ENCODE peak calls at places on chromosomes 16 and 17, in ten cellular contexts. Q is adrenal gland; G is fibroblast of lung; S is effector memory CD4-positive, alpha-beta T cell; X is IMR-90; U is HepG2; H is CD8-positive, alpha-beta T cell; A is right lobe of liver; Z is heart right ventricle; T is Karpas-422. Y is an unnamed sample.

GRCh38 chr16:81123092-81123852 is 27.1 kb upstream of the GCSH start:
- DNase-seq in A (peak), Q (no peak), Z (no peak), S (no peak), T (no peak), G (no peak), H (no peak), X (no peak), U (peak), Y (no peak)

GRCh38 chr16:69830534-69831211 is 68.5 kb downstream of the WWP2 start:
- DNase-seq in S (no peak), X (peak), Z (no peak), H (no peak), G (no peak), Q (no peak), T (no peak), A (no peak), U (peak), Y (no peak)

GRCh38 chr17:78974635-78975591 is 4.8 kb downstream of the LGALS3BP start:
- DNase-seq in T (peak), Z (peak), G (peak), U (no peak), X (peak), Q (peak), A (peak), S (no peak), H (no peak), Y (no peak)

GRCh38 chr17:79850571-79851460 is 11.6 kb upstream of the CBX4 start:
- DNase-seq in X (peak), G (peak), A (no peak), T (no peak), S (no peak), H (no peak), Q (no peak), U (no peak), Z (no peak), Y (no peak)

GRCh38 chr16:8571061-8571596 is 19.2 kb downstream of the TMEM114 start:
- DNase-seq in S (no peak), X (peak), H (no peak), U (peak), T (no peak), Q (no peak), G (peak), A (no peak), Z (no peak), Y (no peak)

GRCh38 chr16:56294599-56294998 is 103.3 kb downstream of the GNAO1 start:
- DNase-seq in H (no peak), S (no peak), X (peak), Q (no peak), Z (no peak), U (no peak), G (peak), A (no peak), T (no peak), Y (no peak)

GRCh38 chr16:4701791-4702465 is 8.6 kb downstream of the NUDT16L1 start:
- DNase-seq in X (no peak), A (peak), U (no peak), Z (no peak), G (no peak), Q (no peak), T (no peak), H (no peak), S (no peak), Y (no peak)

GRCh38 chr16:88874938-88875599 is 8.6 kb upstream of the PABPN1L start:
- DNase-seq in A (no peak), Q (no peak), H (no peak), Z (no peak), G (no peak), U (no peak), T (no peak), X (no peak), S (no peak), Y (no peak)

GRCh38 chr16:86635926-86636325 is 57.6 kb downstream of the FOXL1 start:
- DNase-seq in X (no peak), A (no peak), Q (no peak), Z (no peak), H (no peak), G (no peak), T (no peak), S (no peak), U (no peak), Y (no peak)

GRCh38 chr17:28384281-28385036 is 13.0 kb downstream of the SARM1 start:
- DNase-seq in U (no peak), X (no peak), Q (peak), Z (peak), G (no peak), T (no peak), H (peak), S (peak), A (peak), Y (no peak)

GRCh38 chr17:40803617-40804082 is 3.9 kb upstream of the KRT28 start:
- DNase-seq in A (peak), Z (peak), U (peak), H (peak), S (peak), T (peak), Q (peak), G (peak), X (peak), Y (peak)

GRCh38 chr16:4376126-4376819 is 4.6 kb downstream of the VASN start:
- DNase-seq in X (peak), H (no peak), U (no peak), G (peak), Z (peak), A (peak), Q (peak), T (no peak), S (no peak), Y (no peak)

GRCh38 chr16:19969284-19969683 is 84.6 kb upstream of the GPRC5B start:
- DNase-seq in S (no peak), H (no peak), Q (no peak), U (no peak), A (no peak), X (no peak), G (no peak), Z (no peak), T (no peak), Y (no peak)

DNA sequence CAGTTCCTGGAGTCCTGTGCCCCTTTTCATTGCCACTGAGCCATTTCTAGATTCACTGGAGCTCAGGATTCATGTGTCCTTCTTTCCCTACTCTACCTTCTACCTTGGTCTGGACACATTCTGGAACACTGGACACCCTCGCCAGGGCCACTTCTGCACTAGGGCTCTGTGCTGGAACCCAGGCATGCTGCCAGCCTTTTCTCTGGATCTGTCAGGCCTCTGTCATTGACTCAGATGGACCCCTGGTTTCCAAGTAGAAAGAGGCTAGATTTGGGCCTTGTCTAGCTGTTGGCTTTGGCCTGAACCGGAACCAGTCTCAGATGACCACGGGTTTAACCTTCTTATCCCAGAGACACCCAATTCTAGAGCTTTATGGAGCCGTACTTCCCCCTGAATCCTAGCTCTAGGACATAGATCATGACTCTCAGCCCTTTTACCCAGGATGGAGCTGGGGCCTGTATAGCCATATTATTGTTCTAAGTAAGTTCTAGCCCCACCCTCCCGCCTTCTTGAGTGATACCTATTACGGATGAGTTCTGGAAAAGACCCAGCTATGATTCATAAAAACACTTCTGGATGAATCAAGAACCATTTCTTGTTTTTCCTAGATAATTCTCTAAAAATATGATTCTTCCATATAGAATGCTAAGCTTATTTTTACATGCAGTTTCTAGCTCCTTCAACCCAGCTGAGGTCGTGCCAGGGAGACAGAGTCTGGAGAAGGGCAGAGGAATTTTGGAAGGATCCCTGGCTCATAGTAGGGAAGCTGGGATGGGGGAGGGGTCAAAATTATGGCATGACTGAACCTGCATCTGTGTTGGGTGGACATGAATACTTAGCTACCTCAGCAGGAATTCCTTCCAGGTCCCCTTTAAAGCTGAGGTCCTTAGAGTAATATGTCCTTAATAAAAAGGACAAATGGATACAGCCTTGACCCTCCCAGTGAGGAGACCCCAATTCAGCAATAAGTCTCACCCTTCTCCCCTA is 1.1 kb upstream of the CHRNB1 start:
- DNase-seq in Q (no peak), X (peak), H (no peak), T (no peak), A (no peak), S (no peak), G (peak), Z (no peak), U (no peak), Y (no peak)
- H3K4me3 ChIP-seq in Q (no peak), X (no peak), H (no peak), T (no peak), A (no peak), S (no peak), G (no peak), Z (no peak), U (no peak), Y (no peak)

DNA sequence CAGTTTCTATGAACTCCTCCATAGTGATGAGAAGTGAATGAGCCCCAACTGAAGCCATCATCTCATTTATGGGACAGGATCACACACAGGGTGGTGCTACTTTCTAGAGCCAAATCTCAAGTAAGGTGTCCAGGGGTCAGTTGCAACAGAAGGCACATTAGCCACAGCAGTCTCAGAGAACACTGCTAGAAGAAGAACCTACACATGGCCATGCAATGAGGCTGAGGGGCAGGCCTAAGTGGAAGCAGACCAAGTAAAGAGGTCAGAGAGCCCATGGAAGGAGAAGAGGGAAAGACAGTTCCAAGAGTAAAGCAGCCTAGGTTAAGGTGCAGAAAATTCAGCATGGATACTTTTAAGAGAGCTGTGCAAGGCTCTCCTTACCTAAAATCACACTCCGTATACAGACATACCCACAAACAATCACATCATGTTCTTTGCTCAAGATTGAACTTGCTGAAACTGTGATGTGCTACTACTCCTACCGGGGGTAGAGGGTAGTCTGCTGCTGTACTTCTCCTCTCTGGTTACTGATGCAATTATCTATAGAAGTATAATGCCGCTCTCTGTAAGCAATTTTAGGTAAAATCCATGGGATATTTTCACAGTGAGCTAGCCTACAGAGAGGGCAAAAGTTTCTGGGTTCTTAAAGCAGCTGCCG is 1.7 kb downstream of the ABCA8 start:
- DNase-seq in U (no peak), X (no peak), G (no peak), A (no peak), Q (no peak), Z (no peak), H (no peak), S (no peak), T (no peak), Y (no peak)
- H3K4me3 ChIP-seq in U (no peak), X (no peak), G (peak), A (peak), Q (peak), Z (peak), H (no peak), S (no peak), T (no peak), Y (no peak)

DNA sequence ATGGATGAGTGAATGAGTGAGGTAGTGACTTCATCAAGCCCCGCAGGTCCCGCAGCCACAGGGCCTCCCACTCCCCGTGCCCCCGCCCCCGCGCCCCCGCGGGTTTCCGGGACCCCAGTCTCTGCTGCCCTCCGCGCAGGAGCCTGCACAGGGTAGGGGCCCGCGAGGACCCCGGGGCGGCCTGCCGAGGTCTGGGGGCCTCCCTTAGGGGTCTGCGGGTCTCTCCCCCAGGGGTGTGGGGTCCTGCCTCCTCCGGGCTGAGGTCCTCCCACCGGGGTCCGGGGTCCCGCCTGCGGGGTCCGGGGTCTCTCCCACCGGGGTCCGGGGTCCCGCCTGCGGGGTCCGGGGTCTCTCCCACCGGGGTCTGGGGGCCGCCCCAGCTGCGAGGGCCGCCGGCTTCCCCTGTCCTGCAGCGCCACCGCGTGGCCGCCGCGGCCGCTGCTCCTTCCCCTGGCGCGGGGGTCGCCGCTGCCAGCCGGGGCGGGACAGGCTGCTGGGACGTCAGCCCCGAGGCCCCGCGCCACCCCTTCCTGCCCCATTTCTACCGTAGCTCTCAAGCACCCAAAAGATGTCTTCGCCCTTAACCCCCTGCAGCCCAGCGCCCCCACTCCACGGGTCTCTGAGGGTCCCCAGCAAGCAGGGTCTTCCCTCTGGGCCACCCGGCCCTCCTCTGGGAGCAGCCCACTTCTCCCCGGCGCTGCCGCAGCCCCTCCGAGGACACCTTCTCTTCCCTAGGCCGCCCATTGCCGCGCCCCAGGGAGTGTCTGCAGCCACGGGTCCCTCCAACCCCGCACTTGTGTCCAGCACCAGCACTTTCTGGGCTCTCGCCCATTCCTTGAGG is 10.4 kb upstream of the CHMP6 start:
- DNase-seq in U (no peak), H (peak), Q (no peak), A (no peak), G (no peak), S (no peak), T (peak), Z (peak), X (no peak), Y (no peak)
- H3K4me3 ChIP-seq in U (peak), H (no peak), Q (no peak), A (no peak), G (peak), S (no peak), T (no peak), Z (no peak), X (no peak), Y (peak)

GRCh38 chr17:19239544-19239943 is 2.4 kb downstream of the EPN2 start:
- DNase-seq in S (no peak), T (no peak), G (peak), H (no peak), Q (no peak), A (no peak), Z (peak), X (no peak), U (no peak), Y (no peak)
- H3K4me3 ChIP-seq in S (no peak), T (no peak), G (peak), H (no peak), Q (no peak), A (no peak), Z (no peak), X (no peak), U (no peak), Y (no peak)

DNA sequence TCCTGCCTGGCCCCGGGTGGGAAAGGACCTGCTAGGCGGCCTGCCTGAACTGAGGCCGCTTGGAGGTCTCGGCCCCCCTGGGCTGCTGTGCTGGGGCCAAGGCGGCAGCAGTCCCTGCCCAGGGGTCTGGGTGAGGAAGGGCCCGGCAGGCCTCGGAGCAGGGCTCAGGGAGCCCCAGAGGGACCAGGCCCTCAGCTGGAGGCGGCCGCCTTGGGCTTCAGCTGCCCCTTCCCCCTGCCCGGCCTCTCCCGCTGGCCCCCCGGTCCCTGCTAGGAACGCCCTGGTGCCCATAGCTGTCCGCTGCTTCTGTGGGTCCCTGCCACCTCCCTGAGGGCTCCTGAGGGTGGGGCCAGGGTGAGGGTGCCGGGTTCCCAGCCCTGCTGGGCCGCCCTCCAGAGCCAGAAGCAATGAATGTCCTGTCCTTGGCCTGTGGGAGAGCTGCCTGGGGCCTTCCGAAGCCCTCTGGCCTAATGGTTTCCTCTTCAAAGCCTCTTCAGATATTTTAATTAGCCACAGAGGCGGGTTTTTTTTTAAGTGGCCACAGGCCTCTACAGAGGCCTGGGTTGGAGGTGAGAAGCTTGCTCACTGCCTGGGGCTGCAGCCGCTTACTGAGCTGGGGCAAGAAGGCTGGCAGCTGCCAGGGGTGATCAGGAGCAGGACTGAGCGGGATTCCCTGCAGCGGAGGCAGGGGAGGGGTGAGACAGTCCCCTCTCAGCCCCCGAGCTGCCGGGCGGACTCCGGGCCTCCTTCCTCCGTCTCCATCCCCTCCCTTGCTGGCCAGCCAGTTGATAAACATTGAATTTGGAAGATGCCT is 10.0 kb downstream of the CENPX start:
- DNase-seq in G (no peak), Z (peak), H (no peak), A (no peak), S (no peak), X (no peak), U (no peak), Q (no peak), T (no peak), Y (no peak)
- H3K4me3 ChIP-seq in G (no peak), Z (no peak), H (no peak), A (no peak), S (no peak), X (no peak), U (no peak), Q (no peak), T (no peak), Y (no peak)

GRCh38 chr16:73064996-73065349 is 17.0 kb upstream of the ZFHX3 start:
- DNase-seq in G (no peak), Z (peak), Q (no peak), H (no peak), X (no peak), S (no peak), U (no peak), A (no peak), T (no peak), Y (no peak)
- H3K4me3 ChIP-seq in G (peak), Z (peak), Q (peak), H (no peak), X (peak), S (no peak), U (no peak), A (peak), T (no peak), Y (no peak)

GRCh38 chr17:29577009-29577777 is 8.7 kb downstream of the TP53I13 start:
- DNase-seq in X (no peak), G (no peak), A (no peak), T (no peak), S (no peak), Q (peak), U (no peak), Z (no peak), H (no peak), Y (no peak)
- H3K4me3 ChIP-seq in X (no peak), G (no peak), A (no peak), T (no peak), S (no peak), Q (no peak), U (no peak), Z (no peak), H (no peak), Y (no peak)

DNA sequence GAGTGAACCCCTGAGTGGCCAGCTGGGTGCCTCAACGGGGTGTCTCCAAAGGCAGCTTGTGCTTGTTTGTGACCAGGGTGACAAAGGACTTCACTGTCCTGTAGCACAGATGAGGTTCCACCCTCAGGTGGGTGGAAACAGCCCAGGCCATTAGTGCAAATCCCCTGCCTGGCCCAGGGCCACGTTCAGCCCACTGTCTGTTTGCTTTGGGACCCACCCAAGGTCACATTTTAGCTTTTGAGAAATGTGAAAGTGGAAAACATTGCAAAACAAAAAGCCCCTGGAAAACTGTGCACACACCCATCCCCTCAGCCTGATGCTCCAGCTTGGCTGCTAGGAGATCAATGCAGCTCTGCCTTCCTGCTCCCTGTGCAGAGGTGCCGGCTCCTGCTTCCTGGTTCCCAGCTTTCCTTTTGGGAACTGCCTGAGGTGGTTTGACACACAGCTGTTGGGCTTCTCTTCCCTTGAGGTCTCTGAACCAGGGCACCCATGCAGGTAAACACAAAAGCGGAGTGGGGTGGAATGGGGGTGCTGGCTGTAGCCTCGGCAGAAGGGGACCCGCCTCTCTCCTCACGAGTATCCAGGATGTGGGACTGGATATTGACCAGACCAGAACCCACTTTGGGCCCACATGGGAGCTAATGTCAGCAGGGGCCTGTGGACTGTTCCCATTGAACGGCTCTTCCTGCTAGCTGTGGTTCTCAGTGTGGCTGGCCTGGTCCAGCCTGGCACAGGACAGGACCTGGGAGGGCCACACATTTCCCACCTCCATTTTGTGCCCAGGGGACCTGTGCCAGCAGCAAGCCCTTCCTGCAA is 7.9 kb upstream of the SPHK1 start:
- DNase-seq in Q (no peak), H (no peak), A (no peak), T (peak), S (no peak), Z (peak), G (peak), U (peak), X (peak), Y (no peak)
- H3K4me3 ChIP-seq in Q (no peak), H (no peak), A (no peak), T (no peak), S (no peak), Z (no peak), G (no peak), U (peak), X (no peak), Y (no peak)

Y was measured in iPS DF 6.9.